ENCODE peak calls at places on chromosomes 2 and 18, in seven cellular contexts. N is NCI-H1105; L is CD8-positive, alpha-beta T cell; A is uterus; Y is neural progenitor cell; T is AG20443; F is left cardiac atrium. X is an unnamed sample.

GRCh38 chr2:79723830-79724229 is 211.0 kb downstream of the CTNNA2 start:
- DNase-seq in N (no peak), L (no peak), A (no peak), Y (no peak), T (peak; percentile 71), F (no peak), X (no peak)

GRCh38 chr2:85975581-85975980 is 86.8 kb upstream of the ST3GAL5 start:
- DNase-seq in N (no peak), L (no peak), A (no peak), Y (no peak), T (no peak), F (no peak), X (no peak)

GRCh38 chr2:48444404-48444803 is 85.5 kb upstream of the STON1 start:
- DNase-seq in N (no peak), L (no peak), A (no peak), Y (no peak), T (no peak), F (no peak), X (no peak)

GRCh38 chr2:41998789-41999470 is 48.9 kb upstream of the PKDCC start:
- DNase-seq in N (no peak), L (no peak), A (peak; percentile 53), Y (no peak), T (peak; percentile 40), F (peak; percentile 52), X (no peak)

GRCh38 chr2:54787270-54787669 is 63.8 kb downstream of the EML6 start:
- DNase-seq in N (no peak), L (no peak), A (no peak), Y (no peak), T (no peak), F (no peak), X (no peak)

GRCh38 chr2:161123531-161124030 is 36.6 kb upstream of the TANK start:
- DNase-seq in N (no peak), L (no peak), A (no peak), Y (no peak), T (no peak), F (no peak), X (no peak)

GRCh38 chr2:235768606-235769005 is 274.8 kb downstream of the AGAP1 start:
- DNase-seq in N (no peak), L (no peak), A (no peak), Y (no peak), T (no peak), F (no peak), X (no peak)

GRCh38 chr18:57859314-57859713 is 56.2 kb upstream of the ATP8B1 start:
- DNase-seq in N (no peak), L (no peak), A (no peak), Y (peak; percentile 14), T (no peak), F (no peak), X (no peak)

GRCh38 chr2:45754087-45755015 is 102.9 kb downstream of the PRKCE start:
- DNase-seq in N (no peak), L (no peak), A (no peak), Y (no peak), T (no peak), F (no peak), X (no peak)

GRCh38 chr2:218368621-218369153 is 12.0 kb downstream of the CATIP start:
- DNase-seq in N (no peak), L (no peak), A (peak; percentile 63), Y (peak; percentile 65), T (peak; percentile 43), F (peak; percentile 49), X (no peak)

GRCh38 chr2:191565647-191566198 is 112.2 kb upstream of the NABP1 start:
- DNase-seq in N (no peak), L (no peak), A (no peak), Y (no peak), T (no peak), F (no peak), X (no peak)

GRCh38 chr2:170716851-170717598 is 1.9 kb downstream of the SP5 start:
- DNase-seq in N (no peak), L (peak; percentile 37), A (peak; percentile 32), Y (peak; percentile 92), T (peak; percentile 87), F (peak; percentile 64), X (no peak)

GRCh38 chr2:43097650-43098049 is 128.8 kb downstream of the ZFP36L2 start:
- DNase-seq in N (no peak), L (no peak), A (no peak), Y (no peak), T (no peak), F (no peak), X (no peak)

GRCh38 chr2:64832926-64833325 is 156.3 kb upstream of the SLC1A4 start:
- DNase-seq in N (no peak), L (no peak), A (no peak), Y (no peak), T (no peak), F (no peak), X (no peak)

GRCh38 chr2:106129150-106129549 is 65.0 kb downstream of the UXS1 start:
- DNase-seq in N (no peak), L (no peak), A (no peak), Y (no peak), T (no peak), F (no peak), X (no peak)

GRCh38 chr2:176129013-176129796 is at the start of gene HOXD8:
- DNase-seq in N (peak; percentile 84), L (no peak), A (peak; percentile 91), Y (peak; percentile 88), T (peak; percentile 86), F (no peak), X (no peak)

GRCh38 chr2:241558532-241559488 is at the start of gene BOK:
- DNase-seq in N (peak; percentile 31), L (no peak), A (peak; percentile 63), Y (peak; percentile 81), T (peak; percentile 87), F (peak; percentile 78), X (no peak)

GRCh38 chr18:63320041-63320689 is 596 bp upstream of the BCL2 start:
- DNase-seq in N (peak; percentile 80), L (peak; percentile 88), A (peak; percentile 82), Y (peak; percentile 87), T (peak; percentile 87), F (peak; percentile 84), X (peak; percentile 85)

GRCh38 chr18:58630071-58630470 is 1.2 kb upstream of the ALPK2 start:
- DNase-seq in N (no peak), L (no peak), A (no peak), Y (no peak), T (no peak), F (no peak), X (no peak)

GRCh38 chr2:181393472-181393871 is 63.7 kb upstream of the ITGA4 start:
- DNase-seq in N (no peak), L (no peak), A (no peak), Y (no peak), T (peak; percentile 77), F (no peak), X (no peak)

GRCh38 chr18:55097406-55098170 is 138.3 kb upstream of the CCDC68 start:
- DNase-seq in N (peak; percentile 72), L (no peak), A (no peak), Y (no peak), T (peak; percentile 57), F (no peak), X (no peak)

GRCh38 chr2:161379740-161380139 is 36.4 kb upstream of the TBR1 start:
- DNase-seq in N (no peak), L (no peak), A (no peak), Y (no peak), T (no peak), F (peak; percentile 25), X (no peak)

GRCh38 chr2:238145851-238146250 is 7.4 kb downstream of the KLHL30 start:
- DNase-seq in N (no peak), L (no peak), A (no peak), Y (no peak), T (no peak), F (no peak), X (no peak)

GRCh38 chr18:12843420-12844346 is 40.4 kb downstream of the PTPN2 start:
- DNase-seq in N (no peak), L (no peak), A (no peak), Y (peak; percentile 11), T (no peak), F (no peak), X (no peak)

GRCh38 chr2:231680992-231681852 is 27.1 kb upstream of the PTMA start:
- DNase-seq in N (no peak), L (no peak), A (peak; percentile 92), Y (peak; percentile 97), T (peak; percentile 97), F (peak; percentile 91), X (peak; percentile 88)

GRCh38 chr2:42086500-42086953 is 38.7 kb downstream of the PKDCC start:
- DNase-seq in N (peak; percentile 9), L (peak; percentile 27), A (peak; percentile 38), Y (peak; percentile 74), T (peak; percentile 80), F (no peak), X (no peak)

GRCh38 chr18:79937103-79937860 is 14.2 kb downstream of the SLC66A2 start:
- DNase-seq in N (no peak), L (no peak), A (peak; percentile 2), Y (no peak), T (no peak), F (no peak), X (no peak)

GRCh38 chr18:48023334-48024008 is 93.0 kb upstream of the SMAD2 start:
- DNase-seq in N (peak; percentile 78), L (no peak), A (no peak), Y (peak; percentile 73), T (peak; percentile 52), F (peak; percentile 56), X (no peak)

GRCh38 chr2:20625491-20625919 is 25.4 kb downstream of the HS1BP3 start:
- DNase-seq in N (no peak), L (no peak), A (no peak), Y (no peak), T (no peak), F (peak; percentile 21), X (no peak)

GRCh38 chr2:203567786-203568185 is 32.7 kb upstream of the RAPH1 start:
- DNase-seq in N (no peak), L (no peak), A (no peak), Y (no peak), T (peak; percentile 68), F (no peak), X (no peak)

GRCh38 chr2:128170776-128171175 is 79.8 kb downstream of the UGGT1 start:
- DNase-seq in N (no peak), L (no peak), A (no peak), Y (no peak), T (no peak), F (no peak), X (no peak)

GRCh38 chr18:963276-963675 is 58.6 kb downstream of the ADCYAP1 start:
- DNase-seq in N (no peak), L (no peak), A (no peak), Y (no peak), T (no peak), F (no peak), X (no peak)

GRCh38 chr18:36601316-36601715 is 227.5 kb downstream of the TPGS2 start:
- DNase-seq in N (no peak), L (no peak), A (no peak), Y (no peak), T (no peak), F (no peak), X (no peak)

GRCh38 chr2:239154971-239155805 is 245.6 kb downstream of the HDAC4 start:
- DNase-seq in N (no peak), L (no peak), A (peak; percentile 13), Y (no peak), T (no peak), F (no peak), X (no peak)

GRCh38 chr2:234919711-234920110 is 32.1 kb upstream of the SH3BP4 start:
- DNase-seq in N (no peak), L (no peak), A (no peak), Y (no peak), T (peak; percentile 50), F (no peak), X (no peak)

GRCh38 chr2:215489288-215489848 is 53.5 kb upstream of the FN1 start:
- DNase-seq in N (no peak), L (no peak), A (no peak), Y (no peak), T (no peak), F (no peak), X (no peak)

GRCh38 chr2:179818546-179818945 is 42.9 kb downstream of the ZNF385B start:
- DNase-seq in N (no peak), L (no peak), A (no peak), Y (no peak), T (no peak), F (no peak), X (no peak)

GRCh38 chr2:48112911-48113687 is 206.8 kb upstream of the FBXO11 start:
- DNase-seq in N (no peak), L (no peak), A (no peak), Y (no peak), T (no peak), F (no peak), X (no peak)

X was measured in GM06990.